ENCODE peak calls at places on chromosomes 5 and 9, in six cellular contexts. B, H, D, L, Y and O are unnamed samples. For H3K4me1 and H3K27me3, the result is how much of the 10 kb centered on the place peaks cover.

GRCh38 chr5:138824924-138825863 is 49.9 kb downstream of the LRRTM2 start:
- DNase-seq in B (peak), H (peak), D (no peak), L (no peak), Y (no peak), O (no peak)

GRCh38 chr9:96883922-96884321 is 29.6 kb upstream of the ZNF782 start:
- DNase-seq in B (no peak), H (no peak), D (no peak), L (no peak), Y (no peak), O (no peak)

GRCh38 chr9:73426226-73426625 is 274.6 kb downstream of the ANXA1 start:
- DNase-seq in B (no peak), H (no peak), D (no peak), L (no peak), Y (no peak), O (no peak)

GRCh38 chr9:13446935-13447334 is 167.4 kb upstream of the MPDZ start:
- DNase-seq in B (no peak), H (peak), D (no peak), L (no peak), Y (no peak), O (no peak)

GRCh38 chr9:91481971-91482370 is 58.3 kb upstream of the NFIL3 start:
- DNase-seq in B (no peak), H (no peak), D (no peak), L (no peak), Y (no peak), O (no peak)

GRCh38 chr5:80667384-80667783 is 12.6 kb upstream of the DHFR start:
- DNase-seq in B (no peak), H (no peak), D (no peak), L (no peak), Y (no peak), O (no peak)

GRCh38 chr9:110095238-110095637 is 112.7 kb downstream of the C9orf152 start:
- DNase-seq in B (no peak), H (no peak), D (no peak), L (no peak), Y (no peak), O (no peak)

GRCh38 chr5:65955746-65956145 is 29.4 kb downstream of the ERBIN start:
- DNase-seq in B (no peak), H (no peak), D (no peak), L (no peak), Y (no peak), O (no peak)

GRCh38 chr9:116099821-116100220 is 53.8 kb upstream of the PAPPA start:
- DNase-seq in B (no peak), H (no peak), D (no peak), L (no peak), Y (no peak), O (no peak)

GRCh38 chr9:85745203-85745602 is 3.4 kb upstream of the AGTPBP1 start:
- DNase-seq in B (no peak), H (no peak), D (no peak), L (no peak), Y (no peak), O (no peak)

GRCh38 chr9:74887041-74887980 is at the start of gene TRPM6:
- DNase-seq in B (peak), H (peak), D (peak), L (no peak), Y (peak), O (peak)

GRCh38 chr5:157025093-157025698 is 33.7 kb downstream of the HAVCR1 start:
- DNase-seq in B (no peak), H (no peak), D (no peak), L (peak), Y (no peak), O (no peak)

GRCh38 chr5:60724126-60724525 is 24.2 kb upstream of the DEPDC1B start:
- DNase-seq in B (no peak), H (no peak), D (no peak), L (no peak), Y (no peak), O (peak)

GRCh38 chr5:68450245-68450852 is 234.8 kb downstream of the PIK3R1 start:
- DNase-seq in B (no peak), H (no peak), D (peak), L (no peak), Y (peak), O (no peak)

GRCh38 chr9:72691671-72692070 is 170.3 kb downstream of the TMC1 start:
- DNase-seq in B (no peak), H (no peak), D (no peak), L (no peak), Y (no peak), O (peak)

GRCh38 chr5:37738057-37738691 is 101.7 kb downstream of the GDNF start:
- DNase-seq in B (peak), H (peak), D (peak), L (no peak), Y (peak), O (no peak)

GRCh38 chr9:111961575-111961974 is 65.0 kb downstream of the UGCG start:
- DNase-seq in B (peak), H (peak), D (no peak), L (no peak), Y (no peak), O (no peak)

GRCh38 chr5:14101922-14102321 is 41.2 kb upstream of the TRIO start:
- DNase-seq in B (no peak), H (no peak), D (no peak), L (no peak), Y (no peak), O (no peak)

GRCh38 chr5:80206282-80206681 is 49.6 kb downstream of the SERINC5 start:
- DNase-seq in B (no peak), H (no peak), D (no peak), L (no peak), Y (peak), O (no peak)

GRCh38 chr5:54669285-54669684 is 151.7 kb downstream of the SNX18 start:
- DNase-seq in B (no peak), H (peak), D (no peak), L (no peak), Y (no peak), O (no peak)

GRCh38 chr5:61559722-61560121 is 227.7 kb downstream of the ZSWIM6 start:
- DNase-seq in B (no peak), H (no peak), D (no peak), L (no peak), Y (no peak), O (no peak)

GRCh38 chr5:133828727-133829126 is 139.7 kb downstream of the C5orf15 start:
- DNase-seq in B (no peak), H (no peak), D (no peak), L (no peak), Y (no peak), O (no peak)

GRCh38 chr5:133830911-133831310 is 137.5 kb downstream of the C5orf15 start:
- DNase-seq in B (no peak), H (no peak), D (no peak), L (no peak), Y (no peak), O (no peak)

GRCh38 chr5:133829786-133830185 is 138.6 kb downstream of the C5orf15 start:
- DNase-seq in B (no peak), H (no peak), D (no peak), L (no peak), Y (no peak), O (no peak)

GRCh38 chr5:133831506-133832224 is 136.8 kb downstream of the C5orf15 start:
- DNase-seq in B (no peak), H (peak), D (no peak), L (no peak), Y (peak), O (no peak)

GRCh38 chr5:133830281-133830680 is 138.1 kb downstream of the C5orf15 start:
- DNase-seq in B (no peak), H (no peak), D (no peak), L (no peak), Y (no peak), O (no peak)
- H3K4me1 ChIP-seq in B (under half), H (under half), D (under half), L (under half), Y (under half), O (under half)

GRCh38 chr5:170108266-170108785 is 2.6 kb downstream of the FOXI1 start:
- DNase-seq in B (no peak), H (no peak), D (no peak), L (no peak), Y (no peak), O (no peak)

GRCh38 chr5:170111088-170111796 is 5.5 kb downstream of the FOXI1 start:
- DNase-seq in B (peak), H (no peak), D (no peak), L (no peak), Y (no peak), O (no peak)

GRCh38 chr5:170112876-170113516 is 7.3 kb downstream of the FOXI1 start:
- DNase-seq in B (no peak), H (no peak), D (no peak), L (no peak), Y (no peak), O (no peak)

GRCh38 chr5:170109059-170110031 is 3.6 kb downstream of the FOXI1 start:
- DNase-seq in B (no peak), H (no peak), D (no peak), L (no peak), Y (no peak), O (no peak)

GRCh38 chr5:170110403-170111087 is 4.8 kb downstream of the FOXI1 start:
- DNase-seq in B (no peak), H (no peak), D (no peak), L (no peak), Y (no peak), O (no peak)
- H3K27me3 ChIP-seq in B (under half), H (under half), D (under half), L (under half), Y (under half), O (under half)

DNA sequence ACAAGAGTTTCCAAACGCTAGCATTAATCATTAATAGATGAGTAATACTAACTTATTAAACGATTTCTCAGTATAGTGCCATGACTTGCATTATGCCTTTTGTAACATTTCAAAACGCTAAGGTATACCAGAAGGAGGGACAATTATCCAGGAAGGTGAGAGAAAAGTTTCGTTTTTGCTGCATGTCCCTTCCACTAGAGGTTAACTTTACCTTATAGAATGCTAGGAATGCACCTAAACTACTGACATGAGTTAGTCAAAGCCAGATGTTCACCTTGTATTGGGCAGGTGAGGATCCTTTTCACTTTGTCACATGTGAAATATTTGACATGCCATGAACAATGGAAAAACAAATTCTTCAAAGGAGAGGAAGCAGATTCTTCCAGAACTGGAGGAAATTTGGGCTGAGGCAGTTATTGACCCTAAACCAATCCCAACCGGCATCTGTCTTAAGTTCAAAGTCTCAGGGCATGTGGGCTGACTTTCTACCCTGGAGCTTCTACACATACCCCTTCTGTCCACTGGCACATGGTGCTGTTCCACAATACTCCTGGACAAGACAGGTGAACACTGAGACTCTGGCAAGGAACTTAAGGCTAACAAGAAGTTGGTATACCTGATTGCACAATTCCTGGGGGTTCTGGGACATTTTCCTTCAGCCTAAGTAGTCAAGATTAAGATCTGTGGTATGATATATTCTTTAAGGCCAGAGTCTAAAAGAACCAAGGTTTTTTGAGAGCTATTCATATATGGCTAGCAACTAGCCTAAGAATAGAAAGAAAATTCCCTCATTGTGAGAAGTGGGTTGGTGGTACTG is 2.5 kb downstream of the VLDLR start:
- DNase-seq in B (no peak), H (no peak), D (no peak), L (no peak), Y (no peak), O (no peak)
- H3K4me3 ChIP-seq in B (no peak), H (no peak), D (peak), L (no peak), Y (no peak), O (peak)

DNA sequence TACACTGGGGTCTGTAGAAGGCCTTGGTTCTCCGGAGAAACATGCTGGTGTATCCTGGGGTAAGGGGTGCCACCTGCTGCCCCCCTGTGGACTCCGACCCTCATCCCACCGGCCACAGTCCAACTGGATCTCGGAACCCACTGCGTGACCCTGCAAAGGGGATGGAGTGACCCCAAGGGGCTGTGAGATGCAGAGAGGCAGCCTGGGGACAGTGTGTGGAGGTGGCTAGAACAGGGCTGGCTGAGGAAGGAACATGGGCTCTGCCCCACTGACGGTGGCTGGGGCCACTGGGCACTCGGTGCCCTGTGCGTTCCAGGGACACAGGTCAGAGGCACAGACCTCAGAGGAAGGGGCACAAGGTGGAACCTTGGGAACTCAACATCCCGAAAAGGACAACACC is 2.3 kb downstream of the NACC2 start:
- DNase-seq in B (no peak), H (no peak), D (no peak), L (no peak), Y (no peak), O (no peak)
- H3K4me1 ChIP-seq in B (under half), H (under half), D (under half), L (under half), Y (under half), O (under half)

GRCh38 chr5:1110930-1111726 is 735 bp downstream of the SLC12A7 start:
- DNase-seq in B (no peak), H (peak), D (peak), L (no peak), Y (peak), O (no peak)

GRCh38 chr5:1113332-1113690 is 1.4 kb upstream of the SLC12A7 start:
- DNase-seq in B (no peak), H (no peak), D (no peak), L (no peak), Y (no peak), O (no peak)

GRCh38 chr5:1110260-1110929 is 1.5 kb downstream of the SLC12A7 start:
- DNase-seq in B (no peak), H (no peak), D (peak), L (no peak), Y (peak), O (peak)

GRCh38 chr5:1112596-1113331 is 901 bp upstream of the SLC12A7 start:
- DNase-seq in B (no peak), H (no peak), D (peak), L (no peak), Y (peak), O (no peak)

GRCh38 chr5:1111727-1112289 is at the start of gene SLC12A7:
- DNase-seq in B (peak), H (peak), D (peak), L (peak), Y (peak), O (peak)
- H3K27me3 ChIP-seq in B (under half), H (under half), D (under half), L (under half), Y (under half), O (under half)